ENCODE peak calls at places on chromosomes 11 and 22, in five cellular contexts. L is adipocyte, F is tibial nerve, B is MM.1S, S is pancreas. A is an unnamed sample. For H3K27me3 and H3K9me3, the result is how much of the 10 kb centered on the place peaks cover.

GRCh38 chr11:67118059-67118766 is 850 bp upstream of the KDM2A start:
- DNase-seq in B (peak), S (peak), F (no peak), L (no peak), A (no peak)

GRCh38 chr11:122853971-122854446 is 15.7 kb downstream of the CRTAM start:
- DNase-seq in F (peak), S (peak), B (peak), L (peak), A (peak)

GRCh38 chr11:2883717-2884423 is 1.7 kb downstream of the CDKN1C start:
- DNase-seq in S (no peak), F (no peak), B (peak), L (peak), A (no peak)

GRCh38 chr11:33379931-33380330 is 122.8 kb downstream of the HIPK3 start:
- DNase-seq in S (no peak), L (no peak), F (no peak), B (peak), A (no peak)

GRCh38 chr11:59679347-59679746 is 10.5 kb upstream of the PATL1 start:
- DNase-seq in F (no peak), L (no peak), S (no peak), B (no peak), A (no peak)

GRCh38 chr22:46007003-46007847 is 30.3 kb upstream of the WNT7B start:
- DNase-seq in F (no peak), S (no peak), B (no peak), L (peak), A (peak)

GRCh38 chr11:114273890-114274635 is 22.1 kb upstream of the NNMT start:
- DNase-seq in F (no peak), B (no peak), S (no peak), L (no peak), A (no peak)

GRCh38 chr11:114501901-114502300 is 57.8 kb downstream of the NXPE1 start:
- DNase-seq in L (no peak), F (no peak), B (no peak), S (no peak), A (no peak)

GRCh38 chr11:27646051-27646818 is 54.0 kb downstream of the BDNF start:
- DNase-seq in S (no peak), B (no peak), F (no peak), L (no peak), A (no peak)

GRCh38 chr22:16972311-16972710 is 35.7 kb downstream of the GAB4 start:
- DNase-seq in B (no peak), F (no peak), L (no peak), S (no peak), A (no peak)

GRCh38 chr11:14611939-14612338 is 31.7 kb upstream of the PDE3B start:
- DNase-seq in B (no peak), L (no peak), S (no peak), F (no peak), A (no peak)

GRCh38 chr11:20102393-20102792 is 57.9 kb downstream of the DBX1 start:
- DNase-seq in S (no peak), B (no peak), F (no peak), L (no peak), A (no peak)

GRCh38 chr22:22811016-22812009 is 76.3 kb upstream of the IGLL5 start:
- DNase-seq in L (no peak), B (no peak), S (no peak), F (no peak), A (no peak)
- H3K27me3 ChIP-seq in L (half or more), B (under half), S (under half), F (under half), A (under half)

GRCh38 chr11:615453-616319 is at the start of gene IRF7:
- DNase-seq in B (peak), L (peak), S (peak), F (peak), A (peak)

GRCh38 chr11:614583-615452 is 932 bp downstream of the IRF7 start:
- DNase-seq in L (no peak), S (peak), F (no peak), B (no peak), A (peak)

GRCh38 chr11:612961-613300 is 2.8 kb downstream of the IRF7 start:
- DNase-seq in S (no peak), L (no peak), F (no peak), B (no peak), A (no peak)

GRCh38 chr11:613369-613968 is 2.3 kb downstream of the IRF7 start:
- DNase-seq in S (no peak), B (no peak), L (peak), F (peak), A (peak)

GRCh38 chr11:614091-614582 is 1.6 kb downstream of the IRF7 start:
- DNase-seq in S (no peak), F (no peak), L (no peak), B (no peak), A (no peak)
- H3K4me3 ChIP-seq in S (no peak), F (no peak), L (peak), B (no peak), A (peak)

GRCh38 chr11:66043008-66043906 is 5.7 kb downstream of the GAL3ST3 start:
- DNase-seq in B (no peak), L (no peak), F (no peak), S (no peak), A (no peak)
- H3K9me3 ChIP-seq in B (under half), L (under half), F (under half), S (under half), A (under half)

GRCh38 chr22:44990810-44991209 is 19.0 kb downstream of the PHF21B start:
- DNase-seq in L (no peak), B (no peak), S (no peak), F (no peak), A (no peak)

GRCh38 chr22:44994399-44995281 is 15.2 kb downstream of the PHF21B start:
- DNase-seq in L (no peak), F (no peak), B (no peak), S (no peak), A (no peak)

GRCh38 chr22:44990328-44990727 is 19.5 kb downstream of the PHF21B start:
- DNase-seq in F (no peak), L (no peak), S (no peak), B (no peak), A (no peak)

GRCh38 chr22:44991218-44991617 is 18.6 kb downstream of the PHF21B start:
- DNase-seq in F (no peak), B (no peak), S (no peak), L (no peak), A (no peak)

DNA sequence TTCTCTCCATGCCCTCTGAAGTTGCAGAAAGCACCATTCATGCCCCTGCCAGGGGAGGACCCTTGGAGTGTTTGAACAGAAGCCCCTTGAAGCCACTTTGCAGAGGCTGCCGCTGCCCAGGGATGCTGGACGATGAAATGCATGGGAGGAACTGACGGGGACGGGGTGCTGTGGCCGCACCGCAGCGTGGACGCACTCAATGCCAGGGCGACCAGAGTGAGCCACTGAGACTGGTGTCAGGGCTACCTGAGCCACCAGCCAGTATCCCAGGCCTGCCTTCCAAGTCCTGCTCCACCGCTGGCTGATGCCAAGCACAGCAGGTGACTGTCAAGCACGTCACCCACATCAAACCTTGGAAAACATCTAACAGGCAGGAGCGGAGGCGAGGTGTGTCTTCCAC is 17.6 kb downstream of the PHF21B start:
- DNase-seq in B (no peak), S (no peak), L (no peak), F (no peak), A (no peak)
- H3K27me3 ChIP-seq in B (half or more), S (under half), L (half or more), F (under half), A (under half)